ENCODE peak calls at places on chromosome 20, in eight cellular contexts. E is NCI-H1105; H is left ventricle myocardium superior; F is ELR; K is small intestine; B is naive thymus-derived CD8-positive, alpha-beta T cell; X is B cell; T is HCT116. R is an unnamed sample.

GRCh38 chr20:31560900-31561598 is 44.0 kb upstream of the ID1 start:
- DNase-seq in H (no peak), K (peak), B (no peak), F (peak), X (no peak), E (no peak), T (peak), R (no peak)

GRCh38 chr20:21548390-21549035 is 34.6 kb upstream of the NKX2-2 start:
- DNase-seq in K (no peak), E (no peak), B (peak), X (no peak), T (no peak), H (no peak), F (no peak), R (peak)

GRCh38 chr20:25127761-25128537 is 46.0 kb upstream of the VSX1 start:
- DNase-seq in B (no peak), H (no peak), X (no peak), K (no peak), T (no peak), E (no peak), F (no peak), R (no peak)

GRCh38 chr20:60695223-60695622 is 556.8 kb upstream of the CDH4 start:
- DNase-seq in H (no peak), K (no peak), X (no peak), F (peak), E (no peak), T (no peak), B (no peak), R (no peak)

GRCh38 chr20:59955131-59955796 is 3.0 kb upstream of the CDH26 start:
- DNase-seq in K (peak), T (peak), F (peak), E (no peak), B (no peak), X (no peak), H (no peak), R (no peak)

GRCh38 chr20:50743087-50743486 is 11.7 kb downstream of the PARD6B start:
- DNase-seq in H (no peak), F (no peak), E (no peak), X (no peak), K (no peak), B (no peak), T (no peak), R (no peak)

GRCh38 chr20:11267131-11267761 is 593.4 kb upstream of the JAG1 start:
- DNase-seq in B (no peak), T (peak), H (peak), X (no peak), F (peak), K (peak), E (no peak), R (peak)

GRCh38 chr20:4519530-4519929 is 202.2 kb upstream of the PRND start:
- DNase-seq in T (no peak), X (no peak), F (no peak), H (no peak), B (no peak), K (peak), E (no peak), R (no peak)

GRCh38 chr20:32506721-32507120 is 78.4 kb downstream of the NOL4L start:
- DNase-seq in T (no peak), E (no peak), K (no peak), B (peak), H (no peak), F (no peak), X (no peak), R (no peak)

GRCh38 chr20:32674362-32674789 is 635 bp upstream of the C20orf203 start:
- DNase-seq in K (peak), H (no peak), X (peak), F (peak), B (peak), E (peak), T (peak), R (no peak)

GRCh38 chr20:57714409-57715267 is 4.8 kb upstream of the PMEPA1 start:
- DNase-seq in T (no peak), E (no peak), K (no peak), F (peak), B (no peak), X (no peak), H (no peak), R (no peak)

GRCh38 chr20:40019510-40019909 is 669.5 kb downstream of the MAFB start:
- DNase-seq in K (peak), B (no peak), T (no peak), F (no peak), H (no peak), E (peak), X (no peak), R (no peak)

GRCh38 chr20:22836877-22837276 is 198.2 kb upstream of the SSTR4 start:
- DNase-seq in E (no peak), X (no peak), B (no peak), F (peak), K (no peak), H (no peak), T (no peak), R (no peak)

GRCh38 chr20:53183181-53183580 is 211.0 kb downstream of the TSHZ2 start:
- DNase-seq in X (no peak), T (no peak), B (no peak), K (no peak), F (no peak), E (no peak), H (no peak), R (no peak)

GRCh38 chr20:14412102-14412501 is 74.7 kb upstream of the FLRT3 start:
- DNase-seq in E (no peak), K (no peak), F (no peak), T (no peak), H (no peak), X (no peak), B (no peak), R (no peak)

GRCh38 chr20:24838551-24839530 is 110.2 kb upstream of the CST7 start:
- DNase-seq in H (no peak), T (no peak), E (no peak), F (peak), B (no peak), X (no peak), K (no peak), R (peak)

GRCh38 chr20:43765933-43766332 is 39.1 kb upstream of the GTSF1L start:
- DNase-seq in F (no peak), B (no peak), E (no peak), K (no peak), H (no peak), T (no peak), X (no peak), R (no peak)

GRCh38 chr20:59604770-59605665 is 678 bp downstream of the PHACTR3 start:
- DNase-seq in B (no peak), T (no peak), X (no peak), H (peak), E (peak), F (no peak), K (no peak), R (no peak)

GRCh38 chr20:53408728-53409157 is 184.9 kb downstream of the ZNF217 start:
- DNase-seq in F (no peak), T (no peak), X (no peak), B (no peak), K (no peak), H (no peak), E (no peak), R (no peak)

GRCh38 chr20:56736285-56736857 is 107.3 kb downstream of the TFAP2C start:
- DNase-seq in E (no peak), H (no peak), K (no peak), X (no peak), T (no peak), F (no peak), B (no peak), R (no peak)

GRCh38 chr20:38635721-38636285 is 34.2 kb downstream of the ARHGAP40 start:
- DNase-seq in T (no peak), E (no peak), H (no peak), K (no peak), X (no peak), F (peak), B (no peak), R (no peak)

GRCh38 chr20:20456736-20457135 is 88.8 kb downstream of the INSM1 start:
- DNase-seq in B (no peak), T (no peak), X (no peak), K (no peak), H (no peak), F (no peak), E (no peak), R (no peak)

GRCh38 chr20:63172726-63173125 is 43.2 kb downstream of the YTHDF1 start:
- DNase-seq in F (peak), K (no peak), H (no peak), E (no peak), B (no peak), X (no peak), T (peak), R (no peak)

GRCh38 chr20:33933469-33933909 is 60.2 kb upstream of the RALY start:
- DNase-seq in E (peak), B (peak), K (peak), F (peak), X (no peak), H (peak), T (peak), R (peak)

GRCh38 chr20:18092890-18093289 is 35.2 kb upstream of the OVOL2 start:
- DNase-seq in F (no peak), K (no peak), X (no peak), B (no peak), E (no peak), H (no peak), T (no peak), R (no peak)

GRCh38 chr20:21498646-21499045 is 15.2 kb downstream of the NKX2-2 start:
- DNase-seq in E (no peak), X (no peak), H (no peak), F (no peak), K (no peak), B (no peak), T (no peak), R (no peak)

GRCh38 chr20:13017883-13018535 is 9.2 kb downstream of the SPTLC3 start:
- DNase-seq in B (no peak), T (no peak), E (peak), X (no peak), F (no peak), K (no peak), H (no peak), R (no peak)

R was measured in GM06990.